ENCODE peak calls at places on chromosome X, in eight cellular contexts. N is GM04504; M is nucleus accumbens; D is activated CD8-positive, alpha-beta T cell treated with anti-CD3 and anti-CD28 coated beads, Interleukin-2, amount 10 ng/mL, durations not matched to agents 7 days and 5 days; Y is T-cell; R is iris pigment epithelial cell; A is type B pancreatic cell; G is C1 segment of cervical spinal cord. F is an unnamed sample.

GRCh38 chrX:133921764-133922389 is 63.5 kb downstream of the GPC3 start:
- DNase-seq in Y (peak), A (no peak), R (peak), D (peak), M (no peak), N (peak), G (no peak), F (peak)

GRCh38 chrX:1561164-1561563 is 24.2 kb upstream of the P2RY8 start:
- DNase-seq in A (no peak), G (no peak), N (no peak), Y (no peak), D (no peak), M (no peak), R (no peak), F (no peak)

GRCh38 chrX:43882294-43882681 is at the start of gene MAOB:
- DNase-seq in R (no peak), D (no peak), A (no peak), N (no peak), M (no peak), G (no peak), Y (peak), F (peak)

GRCh38 chrX:107646736-107647135 is 18.4 kb downstream of the PRPS1 start:
- DNase-seq in A (no peak), M (no peak), Y (no peak), R (no peak), N (no peak), D (no peak), G (no peak), F (no peak)

GRCh38 chrX:134484039-134484438 is 24.1 kb downstream of the HPRT1 start:
- DNase-seq in A (no peak), N (no peak), G (no peak), Y (no peak), D (no peak), M (no peak), R (peak), F (no peak)

GRCh38 chrX:18410038-18410437 is 15.4 kb upstream of the CDKL5 start:
- DNase-seq in N (no peak), G (no peak), A (no peak), R (peak), M (no peak), D (no peak), Y (no peak), F (no peak)

GRCh38 chrX:139559383-139560042 is 29.0 kb downstream of the F9 start:
- DNase-seq in A (no peak), N (peak), Y (no peak), G (no peak), M (no peak), D (peak), R (peak), F (no peak)

GRCh38 chrX:107845625-107846024 is 20.0 kb downstream of the MID2 start:
- DNase-seq in N (no peak), M (no peak), G (no peak), A (no peak), R (no peak), Y (no peak), D (no peak), F (no peak)

GRCh38 chrX:104113237-104113965 is 1.1 kb downstream of the ZCCHC18 start:
- DNase-seq in R (peak), N (no peak), G (no peak), M (peak), A (no peak), D (peak), Y (peak), F (peak)

GRCh38 chrX:9339603-9340569 is 125.0 kb upstream of the TBL1X start:
- DNase-seq in N (no peak), Y (no peak), M (no peak), R (no peak), G (no peak), D (no peak), A (no peak), F (no peak)

GRCh38 chrX:17860811-17861495 is at the start of gene RAI2:
- DNase-seq in D (peak), N (no peak), R (no peak), M (no peak), Y (peak), A (no peak), G (no peak), F (peak)

GRCh38 chrX:11341274-11342256 is 48.4 kb downstream of the AMELX start:
- DNase-seq in A (no peak), N (peak), M (no peak), D (no peak), R (peak), Y (no peak), G (no peak), F (no peak)

GRCh38 chrX:101108293-101108692 is 10.3 kb downstream of the CENPI start:
- DNase-seq in N (peak), G (no peak), A (no peak), Y (no peak), D (no peak), R (peak), M (no peak), F (no peak)

GRCh38 chrX:47191806-47192401 is 1.7 kb upstream of the UBA1 start:
- DNase-seq in Y (no peak), A (no peak), R (no peak), G (no peak), D (no peak), N (no peak), M (no peak), F (no peak)

GRCh38 chrX:28225508-28225907 is 244.3 kb upstream of the DCAF8L1 start:
- DNase-seq in A (no peak), N (no peak), M (no peak), G (no peak), Y (no peak), D (no peak), R (no peak), F (no peak)

GRCh38 chrX:18855919-18856644 is 127.8 kb downstream of the PHKA2 start:
- DNase-seq in M (no peak), R (peak), N (no peak), D (no peak), A (no peak), G (no peak), Y (no peak), F (no peak)

GRCh38 chrX:134174273-134174660 is 62.7 kb upstream of the CCDC160 start:
- DNase-seq in D (no peak), R (no peak), Y (no peak), M (no peak), N (no peak), G (no peak), A (no peak), F (no peak)

GRCh38 chrX:150680974-150681373 is 12.2 kb upstream of the MTMR1 start:
- DNase-seq in A (no peak), D (no peak), R (peak), N (no peak), G (no peak), Y (no peak), M (no peak), F (no peak)

GRCh38 chrX:10178866-10179463 is 22.2 kb downstream of the CLCN4 start:
- DNase-seq in G (no peak), Y (no peak), D (no peak), R (no peak), N (no peak), M (no peak), A (no peak), F (no peak)

GRCh38 chrX:149284616-149285015 is 220.5 kb downstream of the IDS start:
- DNase-seq in G (no peak), Y (no peak), D (no peak), A (no peak), R (no peak), M (no peak), N (no peak), F (no peak)

GRCh38 chrX:104122829-104123228 is 10.5 kb downstream of the ZCCHC18 start:
- DNase-seq in N (no peak), A (no peak), M (no peak), R (no peak), G (no peak), Y (no peak), D (peak), F (no peak)

GRCh38 chrX:11239230-11239629 is 54.0 kb upstream of the AMELX start:
- DNase-seq in R (peak), M (no peak), N (peak), D (no peak), Y (no peak), G (no peak), A (no peak), F (no peak)

GRCh38 chrX:119758682-119759332 is 419 bp downstream of the SOWAHD start:
- DNase-seq in N (no peak), D (peak), Y (no peak), G (no peak), A (no peak), M (no peak), R (no peak), F (peak)

GRCh38 chrX:24276011-24276410 is 37.9 kb downstream of the SUPT20HL2 start:
- DNase-seq in Y (no peak), M (no peak), R (no peak), N (no peak), G (no peak), A (no peak), D (no peak), F (no peak)

GRCh38 chrX:29617725-29618124 is 597.6 kb upstream of the MAGEB2 start:
- DNase-seq in G (no peak), M (no peak), Y (no peak), N (no peak), R (peak), A (no peak), D (no peak), F (no peak)

GRCh38 chrX:70292788-70293187 is 2.9 kb downstream of the KIF4A start:
- DNase-seq in M (no peak), D (no peak), G (no peak), Y (no peak), N (no peak), A (no peak), R (peak), F (no peak)

GRCh38 chrX:130228871-130229270 is 39.8 kb downstream of the ZNF280C start:
- DNase-seq in Y (no peak), R (no peak), M (no peak), G (no peak), N (no peak), A (no peak), D (no peak), F (no peak)

GRCh38 chrX:37871626-37872302 is 24.4 kb upstream of the DYNLT3 start:
- DNase-seq in N (peak), A (no peak), R (peak), D (no peak), Y (no peak), G (no peak), M (no peak), F (peak)

GRCh38 chrX:135605906-135606305 is 85.4 kb downstream of the INTS6L start:
- DNase-seq in A (no peak), M (no peak), N (no peak), D (no peak), G (no peak), Y (no peak), R (no peak), F (no peak)

GRCh38 chrX:136870064-136870463 is 10.5 kb downstream of the RBMX start:
- DNase-seq in Y (no peak), R (no peak), G (no peak), N (no peak), M (no peak), A (no peak), D (no peak), F (no peak)

GRCh38 chrX:152991123-152991522 is 2.8 kb downstream of the PNMA5 start:
- DNase-seq in D (no peak), N (no peak), M (no peak), A (no peak), R (no peak), G (no peak), Y (no peak), F (no peak)

F was measured in posterior cingulate gyrus.